ENCODE peak calls at places on chromosomes 11 and 22, in six cellular contexts. E is left ventricle myocardium inferior; M is heart right ventricle; K is uterus; B is CD8-positive, alpha-beta T cell; N is ovary. V is an unnamed sample.

GRCh38 chr11:117523680-117524079 is 196.0 kb downstream of the CEP164 start:
- DNase-seq in E (no peak), M (no peak), K (no peak), B (no peak), N (no peak), V (no peak)

GRCh38 chr11:17972987-17973386 is 39.9 kb downstream of the SERGEF start:
- DNase-seq in E (peak; percentile 44), M (peak; percentile 59), K (peak; percentile 33), B (no peak), N (peak; percentile 43), V (peak; percentile 9)

GRCh38 chr11:104799251-104799650 is 99.0 kb downstream of the CASP12 start:
- DNase-seq in E (no peak), M (no peak), K (no peak), B (no peak), N (no peak), V (no peak)

GRCh38 chr11:134638796-134639540 is 226.9 kb upstream of the B3GAT1 start:
- DNase-seq in E (no peak), M (no peak), K (no peak), B (no peak), N (no peak), V (no peak)

GRCh38 chr22:19942071-19942885 is 660 bp upstream of the TXNRD2 start:
- DNase-seq in E (no peak), M (peak; percentile 44), K (peak; percentile 35), B (no peak), N (peak; percentile 60), V (no peak)

GRCh38 chr11:131217313-131218297 is 152.8 kb upstream of the NTM start:
- DNase-seq in E (no peak), M (no peak), K (no peak), B (no peak), N (no peak), V (no peak)

GRCh38 chr11:83671295-83671694 is 385.1 kb upstream of the CCDC90B start:
- DNase-seq in E (no peak), M (no peak), K (no peak), B (no peak), N (no peak), V (no peak)

GRCh38 chr22:45007247-45007945 is 2.4 kb downstream of the PHF21B start:
- DNase-seq in E (no peak), M (peak; percentile 27), K (peak; percentile 50), B (no peak), N (peak; percentile 73), V (no peak)

GRCh38 chr22:45192701-45193187 is 29.0 kb downstream of the NUP50 start:
- DNase-seq in E (no peak), M (no peak), K (no peak), B (no peak), N (no peak), V (no peak)

GRCh38 chr11:5753943-5754342 is at the start of gene OR52N4:
- DNase-seq in E (no peak), M (no peak), K (no peak), B (no peak), N (no peak), V (no peak)

GRCh38 chr11:77346906-77347603 is 45.6 kb upstream of the GDPD4 start:
- DNase-seq in E (no peak), M (no peak), K (no peak), B (no peak), N (no peak), V (no peak)

GRCh38 chr22:31099386-31099785 is 8.0 kb downstream of the SELENOM start:
- DNase-seq in E (no peak), M (no peak), K (no peak), B (no peak), N (no peak), V (no peak)

GRCh38 chr22:31099841-31100761 is 7.3 kb downstream of the SELENOM start:
- DNase-seq in E (no peak), M (no peak), K (no peak), B (no peak), N (peak; percentile 25), V (peak; percentile 43)

GRCh38 chr22:31096637-31097274 is 10.6 kb downstream of the SELENOM start:
- DNase-seq in E (no peak), M (no peak), K (no peak), B (no peak), N (peak; percentile 26), V (no peak)

GRCh38 chr22:31098633-31099110 is 8.7 kb downstream of the SELENOM start:
- DNase-seq in E (no peak), M (no peak), K (peak; percentile 72), B (no peak), N (peak; percentile 52), V (peak; percentile 62)

DNA sequence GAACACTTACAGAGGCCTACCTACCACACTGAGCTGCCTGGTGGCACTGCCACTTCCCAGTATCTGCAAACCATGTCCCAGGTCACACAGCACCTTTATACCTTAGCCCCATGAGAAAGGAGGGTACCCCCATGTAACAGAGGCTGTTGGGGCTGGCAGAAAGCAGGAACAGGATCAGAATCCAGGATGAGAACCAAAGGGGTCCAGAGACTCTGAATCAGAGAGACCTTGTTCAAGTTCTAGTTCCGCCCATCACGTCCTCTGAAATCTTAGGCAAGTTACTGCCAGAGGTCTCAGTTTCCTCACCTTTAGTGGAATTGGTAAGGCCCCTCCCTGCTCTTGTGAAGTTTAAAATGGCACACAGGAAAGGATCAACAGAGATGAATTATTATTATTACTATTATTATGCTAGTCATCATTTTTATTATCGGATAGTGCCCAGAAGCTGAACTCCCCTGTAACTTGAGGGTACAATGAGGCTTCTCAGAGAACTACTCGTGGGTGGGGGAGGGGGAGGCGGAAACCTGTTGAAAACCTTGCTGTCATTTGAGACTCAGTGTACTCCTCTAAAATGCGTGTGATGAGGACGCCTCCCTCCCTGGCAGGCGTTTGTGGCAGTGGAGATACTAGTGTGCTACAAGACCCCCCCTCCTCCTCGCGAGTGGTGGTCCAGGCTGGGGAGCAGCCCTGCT is 9.3 kb downstream of the SELENOM start:
- DNase-seq in E (no peak), M (no peak), K (no peak), B (no peak), N (no peak), V (no peak)
- H3K4me3 ChIP-seq in E (no peak overlapping the region), M (no peak overlapping the region), K (no peak overlapping the region), B (no peak overlapping the region), N (no peak overlapping the region), V (no peak overlapping the region)

DNA sequence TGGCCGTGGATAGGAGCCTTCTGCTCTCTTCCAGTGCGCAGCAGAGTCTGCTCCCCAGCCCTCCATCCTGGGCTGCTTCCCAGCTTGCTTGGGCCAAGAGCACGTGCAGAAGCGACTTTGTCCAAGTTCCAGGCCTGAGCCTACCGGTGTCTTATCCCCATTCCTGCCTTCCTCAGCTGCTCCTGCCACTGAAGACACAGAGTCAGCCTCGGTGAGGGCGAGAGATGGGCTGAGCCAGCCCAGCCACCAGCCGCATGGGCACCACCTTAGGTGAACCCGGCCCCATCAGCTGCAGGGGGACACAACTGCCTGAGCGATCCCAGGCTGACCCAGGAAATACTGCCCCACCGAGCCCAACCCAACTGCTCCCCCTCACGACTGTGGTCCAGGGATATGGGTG is 847.8 kb downstream of the TBC1D22A start:
- DNase-seq in E (no peak), M (no peak), K (no peak), B (no peak), N (no peak), V (no peak)
- H3K9me3 ChIP-seq in E (peaks cover 13% of the 10 kb centered on the region), M (no peaks in the 10 kb centered on the region), K (no peaks in the 10 kb centered on the region), B (no peaks in the 10 kb centered on the region), N (no peaks in the 10 kb centered on the region), V (no peaks in the 10 kb centered on the region)

DNA sequence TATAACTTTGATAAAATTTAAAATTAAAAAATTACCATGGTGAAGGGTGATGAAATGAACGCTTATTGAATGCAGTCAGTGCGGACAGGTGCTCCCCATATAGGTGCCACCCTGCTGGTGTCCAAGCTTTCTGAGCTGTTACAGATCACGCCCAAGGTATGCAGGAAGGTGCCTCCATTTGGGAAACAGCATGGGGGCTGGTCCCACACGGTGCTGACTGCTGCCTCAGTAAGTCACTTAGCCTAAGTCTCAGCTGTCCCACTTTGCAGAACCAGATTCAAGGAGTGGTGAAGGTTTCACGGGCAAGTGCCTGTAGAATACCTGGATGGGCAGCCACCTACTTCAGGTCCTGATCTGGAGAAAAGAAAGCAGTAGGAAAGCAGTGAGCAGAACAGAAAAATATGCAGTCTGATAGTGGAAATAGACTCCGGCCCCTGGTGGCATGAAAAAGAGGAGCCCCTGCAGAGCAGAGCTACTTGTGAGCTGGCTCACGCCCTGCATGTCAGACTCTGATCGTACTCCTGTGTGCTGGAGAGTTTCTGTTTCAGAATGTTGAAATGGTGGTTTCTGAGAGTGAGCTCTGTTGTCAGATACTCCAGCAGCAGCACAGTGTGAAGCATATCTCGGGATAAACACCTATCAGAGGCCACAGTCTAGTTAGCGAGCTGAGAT is 33.2 kb downstream of the ADORA2A start:
- DNase-seq in E (no peak), M (no peak), K (no peak), B (no peak), N (no peak), V (no peak)
- TF ChIP-seq CTCF in E (no peak), M (no peak), K (no peak), B (no peak), N (no peak), V (no peak)

GRCh38 chr11:46295996-46296519 is 18.6 kb downstream of the CREB3L1 start:
- DNase-seq in E (no peak), M (peak; percentile 29), K (no peak), B (no peak), N (no peak), V (no peak)

GRCh38 chr11:46294365-46295309 is 17.2 kb downstream of the CREB3L1 start:
- DNase-seq in E (no peak), M (no peak), K (peak; percentile 61), B (no peak), N (peak; percentile 76), V (peak; percentile 46)

GRCh38 chr11:46295312-46295995 is 18.0 kb downstream of the CREB3L1 start:
- DNase-seq in E (peak; percentile 81), M (peak; percentile 78), K (peak; percentile 80), B (peak; percentile 76), N (peak; percentile 85), V (peak; percentile 73)

GRCh38 chr11:46298699-46299424 is 21.4 kb downstream of the CREB3L1 start:
- DNase-seq in E (no peak), M (no peak), K (no peak), B (no peak), N (no peak), V (no peak)

GRCh38 chr11:46296520-46297448 is 19.3 kb downstream of the CREB3L1 start:
- DNase-seq in E (peak; percentile 57), M (peak; percentile 61), K (peak; percentile 86), B (no peak), N (peak; percentile 85), V (no peak)
- H3K4me3 ChIP-seq in E (peak overlapping the region; percentile 66), M (peak overlapping the region; percentile 54), K (peak overlapping the region; percentile 47), B (no peak overlapping the region), N (peak overlapping the region; percentile 53), V (no peak overlapping the region)

V was measured in mucosa of descending colon.